ENCODE peak calls at places on chromosome 1, in eight cellular contexts. S is HFFc6; T is caudate nucleus; Z is lung microvascular endothelial cell; J is stimulated activated CD4-positive, alpha-beta T cell treated with anti-CD3 and anti-CD28 coated beads, Interleukin-4, amount 100 ng/mL, for 48 hours; I is HuH-7.5; R is stimulated activated naive CD4-positive, alpha-beta T cell treated with Interleukin-2 at 50 U/mL for 16 hours; G is central memory CD4-positive, alpha-beta T cell. V is an unnamed sample.
A peak's percentile ranks its signal among the peaks of the same experiment; 100 is the strongest.

GRCh38 chr1:112985123-112985522 is 29.1 kb upstream of the SLC16A1 start:
- DNase-seq in R (no peak), J (no peak), G (no peak), S (no peak), Z (no peak), I (no peak), T (no peak), V (no peak)

GRCh38 chr1:214362188-214362882 is 81.4 kb downstream of the SMYD2 start:
- DNase-seq in R (no peak), J (no peak), I (no peak), Z (peak; percentile 60), T (no peak), G (no peak), S (no peak), V (no peak)

GRCh38 chr1:54517536-54517935 is 30.5 kb upstream of the ACOT11 start:
- DNase-seq in I (no peak), S (no peak), Z (no peak), G (no peak), R (no peak), T (no peak), J (no peak), V (no peak)

GRCh38 chr1:208053661-208054060 is 142.7 kb upstream of the CD34 start:
- DNase-seq in G (no peak), R (no peak), J (no peak), I (no peak), Z (no peak), S (no peak), T (no peak), V (no peak)

GRCh38 chr1:36525166-36525565 is 42.5 kb upstream of the CSF3R start:
- DNase-seq in I (no peak), Z (no peak), S (no peak), T (no peak), J (no peak), G (no peak), R (no peak), V (no peak)

GRCh38 chr1:17290553-17290952 is 17.4 kb upstream of the PADI4 start:
- DNase-seq in J (no peak), I (no peak), G (no peak), Z (no peak), R (no peak), T (no peak), S (no peak), V (no peak)

GRCh38 chr1:156582388-156583022 is 3.0 kb downstream of the TTC24 start:
- DNase-seq in R (no peak), S (no peak), Z (no peak), J (no peak), I (no peak), G (no peak), T (no peak), V (no peak)

GRCh38 chr1:15214507-15214906 is 32.5 kb upstream of the FHAD1 start:
- DNase-seq in Z (no peak), G (no peak), I (no peak), J (no peak), S (peak; percentile 11), T (no peak), R (no peak), V (no peak)

GRCh38 chr1:88462481-88463261 is 221.4 kb upstream of the PKN2 start:
- DNase-seq in T (peak; percentile 34), Z (peak; percentile 30), J (no peak), G (no peak), I (peak; percentile 42), R (no peak), S (no peak), V (no peak)

V was measured in immature natural killer cell.